ENCODE peak calls at places on chromosomes 3 and 15, in seven cellular contexts. G, I, O, X, E, S and H are unnamed samples.

GRCh38 chr3:76514836-76515235 is 525.1 kb upstream of the ROBO2 start:
- DNase-seq in G (no peak), X (no peak), I (peak; percentile 11), S (no peak), O (no peak), E (no peak), H (peak; percentile 29)

GRCh38 chr3:172341482-172342059 is 106.7 kb downstream of the GHSR start:
- DNase-seq in O (peak; percentile 48), S (peak; percentile 29), E (peak; percentile 72), G (peak; percentile 76), X (no peak), I (peak; percentile 70), H (peak; percentile 74)

GRCh38 chr3:156617781-156618180 is 56.6 kb upstream of the TIPARP start:
- DNase-seq in X (no peak), E (no peak), O (no peak), I (no peak), G (no peak), S (no peak), H (no peak)

GRCh38 chr15:40767838-40768491 is 1.8 kb upstream of the C15orf62 start:
- DNase-seq in I (no peak), G (no peak), O (no peak), S (no peak), X (no peak), E (no peak), H (no peak)

GRCh38 chr3:43707998-43708397 is 17.3 kb downstream of the ABHD5 start:
- DNase-seq in G (no peak), X (no peak), O (peak; percentile 85), S (no peak), E (no peak), I (peak; percentile 96), H (peak; percentile 91)

GRCh38 chr15:74380361-74381189 is 13.1 kb upstream of the CYP11A1 start:
- DNase-seq in I (no peak), G (no peak), S (no peak), O (no peak), X (peak; percentile 31), E (no peak), H (no peak)

GRCh38 chr15:80599359-80599758 is 95.8 kb upstream of the ABHD17C start:
- DNase-seq in X (no peak), S (no peak), E (no peak), O (no peak), G (no peak), I (peak; percentile 86), H (peak; percentile 79)

GRCh38 chr15:80251505-80252280 is at the start of gene CTXND1:
- DNase-seq in E (no peak), X (peak; percentile 52), S (peak; percentile 21), G (peak; percentile 40), O (no peak), I (no peak), H (no peak)

GRCh38 chr3:179046497-179047353 is 24.9 kb downstream of the ZMAT3 start:
- DNase-seq in O (no peak), E (peak; percentile 4), S (no peak), I (peak; percentile 8), X (no peak), G (no peak), H (no peak)

GRCh38 chr15:94080416-94080815 is 150.9 kb upstream of the MCTP2 start:
- DNase-seq in O (no peak), X (peak; percentile 57), I (no peak), E (no peak), G (no peak), S (no peak), H (no peak)

GRCh38 chr3:176574736-176575135 is 622.5 kb downstream of the TBL1XR1 start:
- DNase-seq in O (no peak), E (no peak), I (no peak), X (no peak), S (no peak), G (no peak), H (no peak)

GRCh38 chr15:39153058-39153457 is 427.8 kb upstream of the THBS1 start:
- DNase-seq in S (no peak), X (no peak), O (no peak), G (no peak), I (no peak), E (no peak), H (no peak)

GRCh38 chr3:71464613-71465012 is 118.9 kb downstream of the FOXP1 start:
- DNase-seq in I (no peak), O (no peak), X (no peak), G (no peak), E (no peak), S (no peak), H (no peak)

GRCh38 chr3:29382845-29383244 is 102.0 kb downstream of the RBMS3 start:
- DNase-seq in O (no peak), I (no peak), G (no peak), X (no peak), E (no peak), S (no peak), H (no peak)

GRCh38 chr3:29381595-29381994 is 100.7 kb downstream of the RBMS3 start:
- DNase-seq in G (no peak), O (no peak), X (no peak), E (no peak), I (peak; percentile 51), S (no peak), H (peak; percentile 43)

GRCh38 chr3:29382399-29382798 is 101.5 kb downstream of the RBMS3 start:
- DNase-seq in O (no peak), G (no peak), E (no peak), S (no peak), X (no peak), I (peak; percentile 34), H (no peak)

GRCh38 chr3:29385056-29385455 is 104.2 kb downstream of the RBMS3 start:
- DNase-seq in I (no peak), O (no peak), G (no peak), X (no peak), S (no peak), E (no peak), H (peak; percentile 66)

GRCh38 chr3:29384640-29385039 is 103.8 kb downstream of the RBMS3 start:
- DNase-seq in G (peak; percentile 34), X (no peak), O (no peak), E (no peak), I (peak; percentile 65), S (no peak), H (peak; percentile 89)
- H2AFZ ChIP-seq in G (no peak overlapping the region), X (no peak overlapping the region), O (no peak overlapping the region), E (no peak overlapping the region), I (no peak overlapping the region), S (no peak overlapping the region), H (no peak overlapping the region)

DNA sequence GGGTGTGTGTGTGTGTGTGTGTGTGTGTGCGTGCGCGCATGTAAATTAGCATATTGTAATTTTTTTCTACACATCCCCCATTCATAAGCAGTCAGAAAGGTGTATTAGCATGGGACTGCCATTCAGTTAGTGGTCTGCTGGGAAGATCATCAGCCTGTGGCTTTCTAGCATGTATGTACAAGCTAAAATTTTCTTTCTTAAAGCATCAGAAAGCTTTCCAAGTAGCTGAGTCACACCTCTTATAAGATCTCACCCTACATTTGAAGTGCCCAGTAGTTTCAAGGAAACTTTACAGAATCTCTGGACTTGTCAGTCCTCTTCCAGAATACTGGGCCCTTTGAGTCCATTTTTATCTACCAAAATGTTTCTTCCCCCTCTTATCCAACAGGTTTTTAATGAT is 411.4 kb upstream of the TPRG1 start:
- DNase-seq in E (no peak), O (no peak), S (no peak), X (no peak), G (no peak), I (peak; percentile 72), H (peak; percentile 56)
- H2AFZ ChIP-seq in E (no peak overlapping the region), O (no peak overlapping the region), S (no peak overlapping the region), X (no peak overlapping the region), G (no peak overlapping the region), I (no peak overlapping the region), H (no peak overlapping the region)

DNA sequence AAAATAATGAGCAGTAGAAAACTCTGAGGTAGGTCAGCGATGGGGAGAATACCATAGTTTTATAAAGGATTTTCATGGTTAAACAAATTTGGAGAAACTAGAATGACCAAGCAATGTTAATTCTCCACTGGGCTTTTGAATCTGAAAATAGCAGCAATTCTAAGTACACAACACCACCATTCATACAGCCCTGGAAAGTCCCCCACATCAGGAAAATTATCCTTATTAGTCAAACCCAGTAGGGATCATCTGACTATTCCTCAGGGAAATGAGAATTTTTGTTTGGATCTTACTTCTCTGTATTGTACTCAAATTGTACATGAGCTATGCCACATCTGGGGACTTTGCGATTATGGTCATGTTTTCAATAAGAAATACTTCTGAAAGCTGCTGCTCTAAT is 45.9 kb downstream of the RARB start:
- DNase-seq in S (no peak), I (no peak), G (no peak), O (no peak), X (no peak), E (no peak), H (no peak)
- H2AFZ ChIP-seq in S (peak overlapping the region; percentile 46), I (no peak overlapping the region), G (no peak overlapping the region), O (no peak overlapping the region), X (no peak overlapping the region), E (no peak overlapping the region), H (no peak overlapping the region)

GRCh38 chr15:70259030-70259424 is 161.3 kb upstream of the TLE3 start:
- DNase-seq in E (peak; percentile 56), O (no peak), G (peak; percentile 85), S (no peak), X (no peak), I (peak; percentile 62), H (peak; percentile 78)
- H2AFZ ChIP-seq in E (peak overlapping the region; percentile 83), O (no peak overlapping the region), G (no peak overlapping the region), S (peak overlapping the region; percentile 46), X (no peak overlapping the region), I (peak overlapping the region; percentile 14), H (peak overlapping the region; percentile 56)